ENCODE peak calls at places on chromosome 18, in seven cellular contexts. G, K, D, O, J, W and X are unnamed samples.
A peak's percentile ranks its signal among the peaks of the same experiment; 100 is the strongest.

GRCh38 chr18:3224223-3224622 is 4.5 kb upstream of the MYOM1 start:
- DNase-seq in G (no peak), K (no peak), D (no peak), O (no peak), J (no peak), W (no peak), X (no peak)

GRCh38 chr18:51361130-51361860 is 163.8 kb upstream of the MEX3C start:
- DNase-seq in G (no peak), K (no peak), D (no peak), O (no peak), J (no peak), W (peak; percentile 11), X (no peak)

GRCh38 chr18:13611616-13612110 is 114.7 kb downstream of the FAM210A start:
- DNase-seq in G (no peak), K (no peak), D (no peak), O (no peak), J (peak; percentile 48), W (no peak), X (no peak)

GRCh38 chr18:5979176-5979888 is 84.0 kb upstream of the TMEM200C start:
- DNase-seq in G (no peak), K (no peak), D (no peak), O (no peak), J (peak; percentile 27), W (no peak), X (no peak)

GRCh38 chr18:56062931-56063330 is 474.9 kb upstream of the TCF4 start:
- DNase-seq in G (no peak), K (no peak), D (no peak), O (no peak), J (no peak), W (no peak), X (no peak)

GRCh38 chr18:61755553-61755952 is 137.3 kb downstream of the RNF152 start:
- DNase-seq in G (no peak), K (no peak), D (no peak), O (no peak), J (no peak), W (no peak), X (no peak)

GRCh38 chr18:79805926-79806487 is 8.3 kb downstream of the KCNG2 start:
- DNase-seq in G (no peak), K (no peak), D (no peak), O (no peak), J (no peak), W (no peak), X (no peak)

GRCh38 chr18:11004951-11005350 is 144.4 kb downstream of the PIEZO2 start:
- DNase-seq in G (no peak), K (no peak), D (no peak), O (no peak), J (no peak), W (no peak), X (no peak)

GRCh38 chr18:25295624-25296138 is 56.3 kb downstream of the ZNF521 start:
- DNase-seq in G (no peak), K (no peak), D (no peak), O (no peak), J (no peak), W (no peak), X (no peak)

GRCh38 chr18:40902436-40902835 is 1052.6 kb upstream of the PIK3C3 start:
- DNase-seq in G (no peak), K (no peak), D (no peak), O (no peak), J (no peak), W (no peak), X (no peak)

GRCh38 chr18:65754121-65754520 is 3.3 kb downstream of the CDH7 start:
- DNase-seq in G (no peak), K (no peak), D (no peak), O (no peak), J (no peak), W (no peak), X (no peak)

GRCh38 chr18:44777429-44778192 is 96.9 kb downstream of the SETBP1 start:
- DNase-seq in G (no peak), K (no peak), D (no peak), O (no peak), J (peak; percentile 40), W (no peak), X (no peak)

GRCh38 chr18:48193521-48194251 is 215.5 kb downstream of the ZBTB7C start:
- DNase-seq in G (no peak), K (no peak), D (peak; percentile 67), O (no peak), J (peak; percentile 89), W (no peak), X (no peak)

GRCh38 chr18:45562567-45563479 is 52.5 kb upstream of the SLC14A2 start:
- DNase-seq in G (peak; percentile 23), K (no peak), D (no peak), O (no peak), J (peak; percentile 71), W (no peak), X (no peak)

GRCh38 chr18:13622751-13623150 is 103.6 kb downstream of the FAM210A start:
- DNase-seq in G (no peak), K (no peak), D (no peak), O (no peak), J (no peak), W (no peak), X (no peak)

GRCh38 chr18:76874643-76875389 is 52.5 kb downstream of the ZNF236 start:
- DNase-seq in G (no peak), K (no peak), D (no peak), O (no peak), J (no peak), W (no peak), X (no peak)

DNA sequence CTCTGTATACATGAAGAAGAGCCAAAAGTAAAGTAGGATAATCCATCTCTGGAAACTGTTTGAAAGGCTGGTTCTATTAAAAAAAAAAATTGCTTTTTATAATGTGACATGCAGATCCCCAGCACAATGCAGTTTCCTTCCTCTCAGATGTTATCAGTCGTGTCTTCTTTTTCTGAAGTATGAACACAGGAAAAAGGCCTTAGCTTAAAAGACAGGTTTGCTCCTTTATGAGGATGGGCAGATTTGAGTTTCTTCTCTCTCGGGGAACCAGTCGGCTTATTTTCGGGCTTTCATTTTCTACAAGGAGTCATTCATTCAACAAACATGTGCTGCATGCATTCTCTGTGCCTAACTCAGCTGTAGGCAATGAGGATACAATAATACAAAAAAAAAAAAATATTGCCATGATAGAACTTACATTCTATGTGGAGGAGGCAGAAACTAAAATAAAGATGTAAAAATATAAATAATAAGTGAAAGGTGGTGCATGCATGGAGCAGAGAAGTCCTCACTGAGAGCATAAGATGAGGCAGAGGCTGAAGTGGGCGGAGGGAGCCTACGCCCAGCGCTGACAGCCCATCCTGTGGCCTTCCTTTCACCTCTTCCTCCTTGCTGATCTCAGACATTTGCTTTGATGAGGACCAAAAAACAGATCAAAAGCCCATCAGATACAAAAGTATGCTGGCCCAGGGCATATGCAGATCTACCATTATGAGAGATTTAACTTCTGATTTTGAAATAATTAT is at the start of gene CD226:
- DNase-seq in G (peak; percentile 20), K (no peak), D (no peak), O (no peak), J (no peak), W (no peak), X (no peak)
- TF ChIP-seq POLR2A in G (no peak), K (no peak), D (no peak), O (no peak), J (no peak), W (peak; percentile 39), X (no peak)

DNA sequence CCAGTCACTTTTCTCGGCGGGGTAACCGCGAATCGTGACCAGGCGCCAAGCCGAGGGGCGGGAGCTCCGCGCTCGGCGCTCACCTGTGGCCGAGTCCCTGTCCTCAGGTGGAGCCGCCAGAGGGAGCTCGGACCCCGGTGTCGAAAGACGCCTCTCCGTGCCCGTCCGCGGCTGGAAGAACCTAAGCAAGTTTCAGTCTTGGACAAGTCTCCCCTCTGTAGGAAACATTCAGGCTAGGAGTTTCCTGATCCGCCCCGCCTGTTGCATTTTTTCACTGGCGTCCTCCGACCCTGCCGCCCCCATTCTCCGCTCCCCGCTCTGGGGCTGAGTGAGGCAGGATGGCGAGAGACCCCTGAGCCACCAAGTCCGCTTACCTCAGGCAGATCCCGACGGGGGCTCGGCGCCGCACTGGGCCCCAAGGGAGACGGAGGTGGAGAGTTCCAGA is 511 bp downstream of the DSEL start:
- DNase-seq in G (peak; percentile 84), K (peak; percentile 44), D (peak; percentile 89), O (peak; percentile 90), J (peak; percentile 92), W (no peak), X (peak; percentile 93)
- H3K27ac ChIP-seq in G (peak overlapping the region; percentile 88), K (peak overlapping the region; percentile 77), D (peak overlapping the region; percentile 87), O (peak overlapping the region; percentile 90), J (peak overlapping the region; percentile 92), W (no peak overlapping the region), X (peak overlapping the region; percentile 89)

DNA sequence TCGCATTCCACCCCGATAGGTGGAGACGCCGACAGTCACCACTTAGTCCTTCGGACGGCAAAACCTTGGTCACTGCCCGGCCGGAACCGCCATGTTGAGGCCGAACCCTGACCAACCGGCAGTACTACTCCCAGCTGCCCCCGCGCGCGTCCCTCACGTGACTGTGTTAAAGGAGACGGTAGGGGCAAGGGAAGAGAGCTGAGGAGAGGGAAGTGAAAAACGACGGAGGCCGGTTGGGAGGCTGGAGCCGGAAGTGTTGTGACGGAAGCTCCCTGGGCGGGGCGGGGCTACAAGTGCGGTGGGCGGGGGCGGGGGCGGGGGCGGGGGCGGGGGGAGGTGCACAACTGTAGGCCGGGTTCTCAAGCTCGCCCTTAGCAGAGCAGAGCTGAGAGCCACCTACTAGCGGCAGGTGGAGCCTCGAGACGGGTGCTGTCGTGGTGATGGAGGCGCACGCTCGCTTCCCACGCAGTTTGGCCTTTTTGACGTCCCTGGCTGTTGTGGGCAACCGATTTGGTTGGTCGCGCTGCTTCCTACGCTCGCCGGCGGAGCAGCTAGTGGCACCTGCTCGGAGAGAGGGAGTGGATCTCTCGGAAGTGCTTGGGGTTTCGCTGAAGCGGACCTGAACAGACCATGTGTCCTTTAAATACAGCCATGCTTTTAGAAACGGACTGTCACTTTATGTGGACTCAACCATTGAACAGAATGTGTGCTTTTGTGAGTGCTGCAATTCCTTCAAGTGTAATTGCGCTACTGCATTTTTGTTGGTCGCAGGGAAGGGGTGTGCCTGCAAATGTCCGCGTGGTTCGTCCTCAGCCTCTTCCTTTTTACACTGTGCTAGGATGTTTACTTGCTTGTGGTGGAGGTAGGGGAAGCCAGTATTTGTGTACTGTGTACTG is at the start of gene TRAPPC8:
- DNase-seq in G (peak; percentile 99), K (peak; percentile 84), D (peak; percentile 99), O (peak; percentile 99), J (peak; percentile 100), W (peak; percentile 87), X (peak; percentile 99)
- TF ChIP-seq POLR2A in G (peak; percentile 61), K (peak; percentile 55), D (peak; percentile 50), O (no peak), J (no peak), W (peak; percentile 96), X (peak; percentile 78)

DNA sequence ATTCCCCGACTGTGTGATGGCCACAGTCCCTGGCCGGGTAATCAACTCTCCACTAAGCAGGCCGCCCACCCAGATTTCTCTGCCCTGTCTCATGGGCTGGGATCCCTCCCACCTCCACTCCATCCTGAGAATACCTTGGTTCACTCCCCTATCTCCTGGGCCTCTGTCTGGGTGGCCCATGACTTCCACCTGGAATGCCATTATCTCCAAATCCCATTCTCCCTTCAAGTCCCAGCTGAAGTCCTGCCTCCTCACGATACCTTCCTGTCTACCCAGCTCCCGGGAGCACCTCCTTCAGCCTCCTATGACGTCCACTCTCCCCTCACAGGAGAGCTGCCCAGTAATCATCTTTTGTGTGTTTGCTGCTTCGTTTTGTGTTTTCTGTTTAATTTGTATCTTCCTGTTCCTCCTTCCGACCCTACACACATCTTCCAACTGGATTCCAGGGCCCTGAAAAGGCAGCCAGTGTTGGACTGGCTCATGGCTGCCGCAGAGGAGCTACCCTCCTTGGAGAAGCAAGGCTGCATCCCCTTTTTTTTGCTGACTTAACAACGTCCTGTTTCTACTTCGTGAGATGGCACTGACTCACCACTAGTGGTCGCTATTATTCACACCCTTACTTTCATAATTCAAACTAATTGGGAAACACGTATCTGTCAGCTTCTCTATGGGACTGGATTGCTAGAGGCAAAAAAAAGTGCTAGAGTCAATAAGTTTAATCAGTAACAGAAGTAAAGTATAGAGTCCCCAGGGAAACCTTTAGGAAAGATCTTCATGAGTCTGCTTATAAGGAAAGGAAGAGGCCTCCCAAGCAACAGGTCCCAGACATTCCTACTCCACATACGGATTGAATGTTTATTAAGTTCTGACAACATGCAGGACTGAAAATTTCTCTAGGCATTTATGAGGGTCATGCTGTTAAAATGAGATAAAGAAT is 171.9 kb upstream of the GATA6 start:
- DNase-seq in G (no peak), K (peak; percentile 25), D (no peak), O (no peak), J (no peak), W (peak; percentile 9), X (no peak)
- H3K27ac ChIP-seq in G (peak overlapping the region; percentile 33), K (peak overlapping the region; percentile 45), D (peak overlapping the region; percentile 19), O (peak overlapping the region; percentile 88), J (no peak overlapping the region), W (no peak overlapping the region), X (no peak overlapping the region)